ENCODE peak calls at places on chromosomes 16 and 17, in four cellular contexts. H is effector memory CD4-positive, alpha-beta T cell; C is CD8-positive, alpha-beta T cell; F is GM10248. K is an unnamed sample.

GRCh38 chr17:50270430-50271172 is 3.7 kb upstream of the TMEM92 start:
- DNase-seq in C (no peak), H (no peak), F (no peak), K (no peak)

GRCh38 chr17:72481572-72481971 is 360.8 kb downstream of the SOX9 start:
- DNase-seq in H (no peak), F (no peak), C (no peak), K (no peak)

GRCh38 chr17:34703533-34703932 is 124.2 kb downstream of the TMEM132E start:
- DNase-seq in H (no peak), C (no peak), F (no peak), K (peak; percentile 5)

GRCh38 chr17:27888072-27888471 is 5.1 kb downstream of the LYRM9 start:
- DNase-seq in F (no peak), H (no peak), C (no peak), K (no peak)

GRCh38 chr16:70589998-70590471 is 56.3 kb upstream of the IL34 start:
- DNase-seq in C (no peak), H (no peak), F (no peak), K (no peak)

GRCh38 chr16:55502801-55503366 is 6.0 kb upstream of the LPCAT2 start:
- DNase-seq in C (no peak), F (peak; percentile 4), H (no peak), K (no peak)

GRCh38 chr17:38572665-38573365 is 32.9 kb downstream of the SRCIN1 start:
- DNase-seq in H (no peak), F (peak; percentile 47), C (no peak), K (no peak)

GRCh38 chr17:69561462-69561861 is 147.0 kb downstream of the MAP2K6 start:
- DNase-seq in F (no peak), H (no peak), C (no peak), K (no peak)

GRCh38 chr17:81573794-81574642 is 21.9 kb upstream of the FAAP100 start:
- DNase-seq in F (no peak), C (no peak), H (no peak), K (no peak)

GRCh38 chr16:23557779-23558330 is 328 bp downstream of the UBFD1 start:
- DNase-seq in F (no peak), H (no peak), C (peak; percentile 22), K (no peak)

GRCh38 chr17:19460695-19461094 is 49.7 kb downstream of the RNF112 start:
- DNase-seq in F (no peak), H (no peak), C (no peak), K (no peak)

GRCh38 chr16:73196670-73197069 is 148.7 kb upstream of the ZFHX3 start:
- DNase-seq in C (no peak), H (no peak), F (peak; percentile 69), K (peak; percentile 6)

GRCh38 chr17:8406174-8406573 is 8.5 kb upstream of the RNF222 start:
- DNase-seq in C (no peak), F (no peak), H (no peak), K (no peak)

GRCh38 chr17:80716986-80717385 is 172.3 kb downstream of the RPTOR start:
- DNase-seq in F (no peak), C (no peak), H (no peak), K (no peak)

GRCh38 chr17:80270104-80270503 is 9.5 kb downstream of the RNF213 start:
- DNase-seq in H (no peak), F (no peak), C (peak; percentile 15), K (no peak)

GRCh38 chr16:29849505-29849904 is 13.5 kb downstream of the CDIPT start:
- DNase-seq in H (no peak), C (no peak), F (no peak), K (no peak)

GRCh38 chr16:47966325-47966724 is 189.5 kb downstream of the ABCC12 start:
- DNase-seq in F (no peak), C (no peak), H (no peak), K (no peak)

GRCh38 chr17:81576621-81577277 is 24.6 kb upstream of the FAAP100 start:
- DNase-seq in F (no peak), H (no peak), C (no peak), K (no peak)

GRCh38 chr16:16171332-16171919 is 51.9 kb downstream of the ABCC6 start:
- DNase-seq in F (no peak), H (no peak), C (no peak), K (no peak)

GRCh38 chr16:56885446-56886162 is 20.6 kb downstream of the SLC12A3 start:
- DNase-seq in H (no peak), C (no peak), F (no peak), K (no peak)

GRCh38 chr16:75279277-75279676 is 27.9 kb upstream of the BCAR1 start:
- DNase-seq in C (no peak), F (no peak), H (no peak), K (no peak)

GRCh38 chr17:6868579-6868978 is 37.0 kb upstream of the TEKT1 start:
- DNase-seq in H (no peak), F (no peak), C (no peak), K (no peak)

GRCh38 chr17:7486181-7486580 is 2.0 kb downstream of the POLR2A start:
- DNase-seq in F (no peak), H (no peak), C (no peak), K (no peak)

GRCh38 chr17:42286411-42287295 is 1.6 kb upstream of the STAT5A start:
- DNase-seq in F (no peak), C (no peak), H (no peak), K (no peak)

GRCh38 chr16:72721981-72722380 is 325.9 kb downstream of the ZFHX3 start:
- DNase-seq in F (no peak), H (no peak), C (no peak), K (no peak)

GRCh38 chr16:1537763-1538289 is 4.4 kb downstream of the TMEM204 start:
- DNase-seq in H (no peak), C (peak; percentile 48), F (no peak), K (no peak)

K was measured in KG1.